ENCODE peak calls at places on chromosomes 4 and X, in eight cellular contexts. One of them, this sample, is unnamed.

GRCh38 chrX:31540313-31540712 is 468.5 kb upstream of the FTHL17 start:
- DNase-seq in tibial nerve: no peak
- DNase-seq in GM23338: no peak
- DNase-seq in ascending aorta: no peak
- DNase-seq in astrocyte: no peak
- DNase-seq in ovary: no peak
- DNase-seq in heart left ventricle: no peak
- DNase-seq in HCT116: no peak
- DNase-seq in this sample: no peak

GRCh38 chr4:99886146-99886545 is 8.1 kb downstream of the LAMTOR3 start:
- DNase-seq in ovary: no peak
- DNase-seq in GM23338: no peak
- DNase-seq in astrocyte: peak; percentile 68
- DNase-seq in HCT116: no peak
- DNase-seq in heart left ventricle: no peak
- DNase-seq in ascending aorta: no peak
- DNase-seq in tibial nerve: no peak
- DNase-seq in this sample: no peak

GRCh38 chr4:112214397-112215264 is 17.0 kb upstream of the AP1AR start:
- DNase-seq in astrocyte: peak; percentile 14
- DNase-seq in ascending aorta: no peak
- DNase-seq in tibial nerve: no peak
- DNase-seq in heart left ventricle: no peak
- DNase-seq in ovary: no peak
- DNase-seq in HCT116: peak; percentile 28
- DNase-seq in GM23338: peak; percentile 25
- DNase-seq in this sample: no peak

GRCh38 chr4:5204781-5205180 is 153.5 kb downstream of the STK32B start:
- DNase-seq in ovary: no peak
- DNase-seq in tibial nerve: peak; percentile 28
- DNase-seq in ascending aorta: no peak
- DNase-seq in HCT116: no peak
- DNase-seq in heart left ventricle: no peak
- DNase-seq in astrocyte: no peak
- DNase-seq in GM23338: no peak
- DNase-seq in this sample: no peak

GRCh38 chrX:3393581-3394111 is 47.2 kb upstream of the MXRA5 start:
- DNase-seq in tibial nerve: no peak
- DNase-seq in ovary: no peak
- DNase-seq in GM23338: no peak
- DNase-seq in heart left ventricle: no peak
- DNase-seq in astrocyte: peak; percentile 95
- DNase-seq in HCT116: no peak
- DNase-seq in ascending aorta: no peak
- DNase-seq in this sample: no peak

GRCh38 chr4:145888393-145888792 is 50.2 kb downstream of the ZNF827 start:
- DNase-seq in ascending aorta: no peak
- DNase-seq in ovary: no peak
- DNase-seq in GM23338: peak; percentile 78
- DNase-seq in tibial nerve: no peak
- DNase-seq in HCT116: no peak
- DNase-seq in heart left ventricle: no peak
- DNase-seq in astrocyte: no peak
- DNase-seq in this sample: no peak

GRCh38 chr4:118826723-118827444 is 9.0 kb downstream of the SEC24D start:
- DNase-seq in tibial nerve: no peak
- DNase-seq in ovary: no peak
- DNase-seq in astrocyte: no peak
- DNase-seq in GM23338: peak; percentile 21
- DNase-seq in heart left ventricle: no peak
- DNase-seq in HCT116: no peak
- DNase-seq in ascending aorta: no peak
- DNase-seq in this sample: no peak

GRCh38 chr4:1316537-1317168 is 27.0 kb downstream of the MAEA start:
- DNase-seq in astrocyte: no peak
- DNase-seq in HCT116: no peak
- DNase-seq in ovary: no peak
- DNase-seq in ascending aorta: no peak
- DNase-seq in tibial nerve: no peak
- DNase-seq in GM23338: no peak
- DNase-seq in heart left ventricle: no peak
- DNase-seq in this sample: no peak

GRCh38 chr4:55445921-55446577 is 50.3 kb downstream of the TMEM165 start:
- DNase-seq in HCT116: no peak
- DNase-seq in heart left ventricle: no peak
- DNase-seq in ovary: no peak
- DNase-seq in tibial nerve: no peak
- DNase-seq in GM23338: no peak
- DNase-seq in astrocyte: peak; percentile 87
- DNase-seq in ascending aorta: no peak
- DNase-seq in this sample: no peak

GRCh38 chr4:110631582-110632505 is 9.0 kb upstream of the PITX2 start:
- DNase-seq in heart left ventricle: peak; percentile 39
- DNase-seq in ascending aorta: no peak
- DNase-seq in ovary: no peak
- DNase-seq in GM23338: peak; percentile 93
- DNase-seq in HCT116: peak; percentile 68
- DNase-seq in tibial nerve: peak; percentile 45
- DNase-seq in astrocyte: peak; percentile 58
- DNase-seq in this sample: peak; percentile 44
- H3K4me3 ChIP-seq in heart left ventricle: peak overlapping the region; percentile 27
- H3K4me3 ChIP-seq in ascending aorta: peak overlapping the region; percentile 50
- H3K4me3 ChIP-seq in ovary: no peak overlapping the region
- H3K4me3 ChIP-seq in GM23338: peak overlapping the region; percentile 83
- H3K4me3 ChIP-seq in HCT116: peak overlapping the region; percentile 1
- H3K4me3 ChIP-seq in tibial nerve: peak overlapping the region; percentile 40
- H3K4me3 ChIP-seq in astrocyte: peak overlapping the region; percentile 44
- H3K4me3 ChIP-seq in this sample: no peak overlapping the region

GRCh38 chr4:110268352-110268751 is 69.9 kb upstream of the ELOVL6 start:
- DNase-seq in astrocyte: no peak
- DNase-seq in heart left ventricle: no peak
- DNase-seq in ovary: no peak
- DNase-seq in tibial nerve: no peak
- DNase-seq in HCT116: no peak
- DNase-seq in GM23338: no peak
- DNase-seq in ascending aorta: no peak
- DNase-seq in this sample: no peak
- TF ChIP-seq CTCF in astrocyte: no peak
- TF ChIP-seq CTCF in heart left ventricle: no peak
- TF ChIP-seq CTCF in ovary: no peak
- TF ChIP-seq CTCF in tibial nerve: no peak
- TF ChIP-seq CTCF in HCT116: no peak
- TF ChIP-seq CTCF in GM23338: no peak
- TF ChIP-seq CTCF in ascending aorta: no peak
- TF ChIP-seq CTCF in this sample: no peak

GRCh38 chrX:1422135-1422465 is 30.2 kb upstream of the SLC25A6 start:
- DNase-seq in ovary: no peak
- DNase-seq in HCT116: no peak
- DNase-seq in heart left ventricle: no peak
- DNase-seq in tibial nerve: no peak
- DNase-seq in astrocyte: no peak
- DNase-seq in ascending aorta: no peak
- DNase-seq in GM23338: no peak
- DNase-seq in this sample: no peak

GRCh38 chrX:1419545-1420355 is 27.8 kb upstream of the SLC25A6 start:
- DNase-seq in tibial nerve: no peak
- DNase-seq in heart left ventricle: no peak
- DNase-seq in astrocyte: no peak
- DNase-seq in ascending aorta: no peak
- DNase-seq in ovary: no peak
- DNase-seq in HCT116: no peak
- DNase-seq in GM23338: no peak
- DNase-seq in this sample: no peak

GRCh38 chrX:1418901-1419544 is 27.1 kb upstream of the SLC25A6 start:
- DNase-seq in HCT116: no peak
- DNase-seq in GM23338: no peak
- DNase-seq in ovary: no peak
- DNase-seq in astrocyte: no peak
- DNase-seq in tibial nerve: no peak
- DNase-seq in heart left ventricle: no peak
- DNase-seq in ascending aorta: no peak
- DNase-seq in this sample: no peak

GRCh38 chrX:1421433-1422134 is 29.7 kb upstream of the SLC25A6 start:
- DNase-seq in tibial nerve: no peak
- DNase-seq in heart left ventricle: no peak
- DNase-seq in ascending aorta: no peak
- DNase-seq in GM23338: no peak
- DNase-seq in ovary: no peak
- DNase-seq in astrocyte: no peak
- DNase-seq in HCT116: no peak
- DNase-seq in this sample: no peak

DNA sequence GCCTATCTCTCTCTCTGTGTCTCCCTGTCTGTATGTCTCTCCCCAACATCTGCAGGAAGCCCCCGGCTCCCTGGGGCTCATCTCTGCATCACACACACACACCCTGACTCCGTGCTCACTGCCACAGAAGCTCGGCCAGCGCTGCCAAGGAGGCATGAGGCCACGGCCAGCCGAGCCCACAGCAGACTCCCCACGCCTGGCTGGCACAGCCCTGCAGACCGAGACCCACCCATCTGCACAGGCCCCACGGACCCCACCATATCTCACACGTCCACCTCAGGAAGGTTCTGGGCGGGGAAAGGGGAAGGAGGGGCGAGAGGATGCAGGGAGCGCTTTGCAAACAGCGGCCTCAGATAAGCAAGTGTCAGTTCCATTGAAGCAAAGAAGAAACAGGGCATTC is 28.5 kb upstream of the SLC25A6 start:
- DNase-seq in astrocyte: no peak
- DNase-seq in GM23338: no peak
- DNase-seq in heart left ventricle: no peak
- DNase-seq in ascending aorta: no peak
- DNase-seq in HCT116: no peak
- DNase-seq in tibial nerve: no peak
- DNase-seq in ovary: no peak
- DNase-seq in this sample: no peak
- H3K36me3 ChIP-seq in astrocyte: peaks cover 17% of the 10 kb centered on the region
- H3K36me3 ChIP-seq in GM23338: peaks cover 21% of the 10 kb centered on the region
- H3K36me3 ChIP-seq in heart left ventricle: peaks cover 40% of the 10 kb centered on the region
- H3K36me3 ChIP-seq in ascending aorta: peaks cover 74% of the 10 kb centered on the region
- H3K36me3 ChIP-seq in HCT116: no peaks in the 10 kb centered on the region
- H3K36me3 ChIP-seq in tibial nerve: peaks cover 12% of the 10 kb centered on the region
- H3K36me3 ChIP-seq in ovary: no peaks in the 10 kb centered on the region
- H3K36me3 ChIP-seq in this sample: peaks cover 11% of the 10 kb centered on the region

GRCh38 chr4:153117554-153117953 is 86.7 kb upstream of the TRIM2 start:
- DNase-seq in HCT116: no peak
- DNase-seq in ascending aorta: no peak
- DNase-seq in tibial nerve: no peak
- DNase-seq in astrocyte: no peak
- DNase-seq in ovary: no peak
- DNase-seq in heart left ventricle: no peak
- DNase-seq in GM23338: peak; percentile 23
- DNase-seq in this sample: no peak

GRCh38 chr4:153114771-153115321 is 89.4 kb upstream of the TRIM2 start:
- DNase-seq in HCT116: peak; percentile 69
- DNase-seq in GM23338: no peak
- DNase-seq in tibial nerve: no peak
- DNase-seq in heart left ventricle: no peak
- DNase-seq in ovary: no peak
- DNase-seq in astrocyte: peak; percentile 86
- DNase-seq in ascending aorta: no peak
- DNase-seq in this sample: no peak

GRCh38 chr4:153115322-153116100 is 88.7 kb upstream of the TRIM2 start:
- DNase-seq in astrocyte: peak; percentile 82
- DNase-seq in ascending aorta: no peak
- DNase-seq in tibial nerve: no peak
- DNase-seq in ovary: no peak
- DNase-seq in HCT116: peak; percentile 46
- DNase-seq in heart left ventricle: peak; percentile 27
- DNase-seq in GM23338: no peak
- DNase-seq in this sample: peak; percentile 43

GRCh38 chr4:153116801-153117200 is 87.4 kb upstream of the TRIM2 start:
- DNase-seq in astrocyte: no peak
- DNase-seq in tibial nerve: no peak
- DNase-seq in heart left ventricle: no peak
- DNase-seq in ovary: no peak
- DNase-seq in ascending aorta: no peak
- DNase-seq in GM23338: no peak
- DNase-seq in HCT116: no peak
- DNase-seq in this sample: no peak

DNA sequence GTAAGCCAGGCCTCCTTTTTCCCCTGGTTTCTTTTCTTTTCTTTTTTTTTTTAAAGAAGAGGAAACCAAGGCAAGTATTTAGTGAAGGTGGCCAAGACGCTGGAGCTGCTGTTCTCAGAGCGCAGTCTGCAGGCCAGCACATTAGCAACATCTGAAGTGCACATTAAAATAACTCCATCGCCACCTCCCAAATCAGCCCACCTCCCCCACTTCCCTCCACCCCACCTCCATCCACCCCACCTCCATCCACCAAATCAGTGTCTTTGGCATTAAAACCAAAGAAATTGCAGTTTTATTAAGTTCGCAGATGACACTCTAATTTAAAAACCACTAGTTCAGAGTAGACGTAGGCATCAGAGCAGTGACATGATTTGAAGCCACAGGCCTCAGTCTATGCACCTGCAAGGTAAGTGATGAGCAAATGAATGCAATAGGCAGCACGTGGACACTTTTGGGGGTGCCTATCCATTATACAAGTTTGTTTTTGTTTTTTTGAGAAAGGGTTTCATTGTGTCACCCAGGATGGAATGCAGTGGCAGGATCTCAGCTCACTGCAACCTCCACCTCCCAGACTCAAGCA is 88.1 kb upstream of the TRIM2 start:
- DNase-seq in GM23338: no peak
- DNase-seq in ascending aorta: no peak
- DNase-seq in ovary: no peak
- DNase-seq in HCT116: no peak
- DNase-seq in astrocyte: no peak
- DNase-seq in heart left ventricle: no peak
- DNase-seq in tibial nerve: no peak
- DNase-seq in this sample: no peak
- H3K4me3 ChIP-seq in GM23338: no peak overlapping the region
- H3K4me3 ChIP-seq in ascending aorta: peak overlapping the region; percentile 55
- H3K4me3 ChIP-seq in ovary: peak overlapping the region; percentile 3
- H3K4me3 ChIP-seq in HCT116: peak overlapping the region; percentile 4
- H3K4me3 ChIP-seq in astrocyte: peak overlapping the region; percentile 32
- H3K4me3 ChIP-seq in heart left ventricle: peak overlapping the region; percentile 20
- H3K4me3 ChIP-seq in tibial nerve: peak overlapping the region; percentile 34
- H3K4me3 ChIP-seq in this sample: peak overlapping the region; percentile 5

DNA sequence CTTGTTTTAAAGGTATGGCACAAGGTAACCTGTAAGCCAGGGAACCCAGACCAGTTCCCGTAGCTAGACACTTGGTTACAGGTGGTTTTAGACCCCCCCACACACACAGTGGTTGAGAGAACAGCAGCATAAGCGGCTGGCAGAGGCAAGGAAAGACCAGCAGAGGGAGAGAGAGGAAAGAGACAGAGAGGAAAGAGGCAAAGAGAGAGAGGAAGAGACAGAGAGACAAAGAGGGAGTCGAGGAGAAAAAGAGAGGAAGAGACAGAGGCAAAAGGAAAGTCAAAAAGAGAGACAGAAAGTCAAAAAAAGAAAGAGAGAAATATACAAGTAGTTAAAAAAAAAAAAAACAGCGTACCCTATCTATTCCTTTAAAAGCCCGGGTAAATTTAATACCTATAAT is 19.5 kb upstream of the PCSK1N start:
- DNase-seq in astrocyte: no peak
- DNase-seq in ascending aorta: no peak
- DNase-seq in heart left ventricle: no peak
- DNase-seq in ovary: no peak
- DNase-seq in GM23338: peak; percentile 47
- DNase-seq in HCT116: peak; percentile 3
- DNase-seq in tibial nerve: no peak
- DNase-seq in this sample: no peak
- TF ChIP-seq CTCF in astrocyte: no peak
- TF ChIP-seq CTCF in ascending aorta: no peak
- TF ChIP-seq CTCF in heart left ventricle: no peak
- TF ChIP-seq CTCF in ovary: no peak
- TF ChIP-seq CTCF in GM23338: peak; percentile 58
- TF ChIP-seq CTCF in HCT116: peak; percentile 41
- TF ChIP-seq CTCF in tibial nerve: no peak
- TF ChIP-seq CTCF in this sample: no peak